ENCODE peak calls at places on chromosomes 6 and 20, in nine cellular contexts. One of them, this sample, is unnamed.

GRCh38 chr20:8361008-8361652 is 229.1 kb downstream of the PLCB1 start:
- DNase-seq in HL-60: no peak
- DNase-seq in A549: no peak
- DNase-seq in thyroid gland: no peak
- DNase-seq in sigmoid colon: no peak
- DNase-seq in spleen: no peak
- DNase-seq in uterus: no peak
- DNase-seq in colonic mucosa: no peak
- DNase-seq in adrenal gland: peak
- DNase-seq in this sample: no peak

GRCh38 chr20:11852801-11853200 is 64.9 kb upstream of the BTBD3 start:
- DNase-seq in sigmoid colon: no peak
- DNase-seq in thyroid gland: no peak
- DNase-seq in uterus: no peak
- DNase-seq in HL-60: no peak
- DNase-seq in colonic mucosa: no peak
- DNase-seq in A549: no peak
- DNase-seq in spleen: no peak
- DNase-seq in adrenal gland: no peak
- DNase-seq in this sample: no peak

GRCh38 chr20:48523191-48523757 is 304.5 kb downstream of the PREX1 start:
- DNase-seq in thyroid gland: peak
- DNase-seq in A549: peak
- DNase-seq in sigmoid colon: no peak
- DNase-seq in adrenal gland: peak
- DNase-seq in HL-60: peak
- DNase-seq in spleen: no peak
- DNase-seq in colonic mucosa: no peak
- DNase-seq in uterus: no peak
- DNase-seq in this sample: no peak

GRCh38 chr6:137416376-137417109 is 77.7 kb downstream of the OLIG3 start:
- DNase-seq in HL-60: no peak
- DNase-seq in adrenal gland: no peak
- DNase-seq in A549: no peak
- DNase-seq in thyroid gland: no peak
- DNase-seq in colonic mucosa: no peak
- DNase-seq in spleen: no peak
- DNase-seq in uterus: no peak
- DNase-seq in sigmoid colon: no peak
- DNase-seq in this sample: no peak

GRCh38 chr6:69005194-69005593 is 370.1 kb downstream of the ADGRB3 start:
- DNase-seq in A549: no peak
- DNase-seq in HL-60: no peak
- DNase-seq in spleen: no peak
- DNase-seq in adrenal gland: no peak
- DNase-seq in uterus: no peak
- DNase-seq in thyroid gland: no peak
- DNase-seq in colonic mucosa: no peak
- DNase-seq in sigmoid colon: no peak
- DNase-seq in this sample: no peak

GRCh38 chr6:19024737-19025136 is 637.6 kb downstream of the RNF144B start:
- DNase-seq in A549: peak
- DNase-seq in colonic mucosa: no peak
- DNase-seq in thyroid gland: peak
- DNase-seq in HL-60: no peak
- DNase-seq in uterus: no peak
- DNase-seq in sigmoid colon: no peak
- DNase-seq in adrenal gland: peak
- DNase-seq in spleen: no peak
- DNase-seq in this sample: peak

GRCh38 chr6:136784910-136785746 is 7.1 kb downstream of the MAP3K5 start:
- DNase-seq in colonic mucosa: no peak
- DNase-seq in sigmoid colon: peak
- DNase-seq in spleen: peak
- DNase-seq in A549: no peak
- DNase-seq in thyroid gland: peak
- DNase-seq in uterus: no peak
- DNase-seq in adrenal gland: peak
- DNase-seq in HL-60: peak
- DNase-seq in this sample: peak

GRCh38 chr6:166365806-166366205 is 16.9 kb downstream of the MPC1 start:
- DNase-seq in HL-60: no peak
- DNase-seq in spleen: no peak
- DNase-seq in A549: no peak
- DNase-seq in uterus: no peak
- DNase-seq in thyroid gland: no peak
- DNase-seq in colonic mucosa: no peak
- DNase-seq in sigmoid colon: no peak
- DNase-seq in adrenal gland: no peak
- DNase-seq in this sample: no peak

DNA sequence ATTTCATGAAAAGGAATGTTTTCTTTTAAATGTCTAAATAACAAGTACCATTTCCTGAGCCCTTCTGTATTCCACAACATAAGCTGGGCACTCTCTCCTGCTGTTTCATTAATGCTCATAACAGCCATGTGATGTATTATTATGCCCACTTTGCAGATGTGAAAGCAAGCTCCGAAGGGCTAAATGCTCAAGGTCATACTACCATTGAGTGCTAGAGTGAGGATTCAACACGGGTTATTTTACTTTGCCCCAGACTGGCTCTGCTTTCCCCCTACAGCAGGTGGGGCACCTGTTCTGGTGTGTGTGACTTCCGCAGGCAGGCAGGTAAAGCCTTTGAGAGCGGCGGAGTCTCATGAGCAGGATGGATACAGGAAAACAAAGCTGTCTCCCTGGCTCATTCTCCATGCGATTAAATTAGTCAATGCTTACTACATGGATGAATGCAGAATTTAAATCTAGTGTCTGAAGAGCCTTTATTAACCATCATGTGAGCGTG is 30.3 kb downstream of the CNKSR3 start:
- DNase-seq in thyroid gland: no peak
- DNase-seq in HL-60: no peak
- DNase-seq in spleen: peak
- DNase-seq in A549: no peak
- DNase-seq in colonic mucosa: no peak
- DNase-seq in sigmoid colon: no peak
- DNase-seq in uterus: no peak
- DNase-seq in adrenal gland: no peak
- DNase-seq in this sample: no peak
- H3K4me3 ChIP-seq in thyroid gland: no peak
- H3K4me3 ChIP-seq in HL-60: no peak
- H3K4me3 ChIP-seq in spleen: no peak
- H3K4me3 ChIP-seq in A549: no peak
- H3K4me3 ChIP-seq in colonic mucosa: no peak
- H3K4me3 ChIP-seq in sigmoid colon: no peak
- H3K4me3 ChIP-seq in uterus: no peak
- H3K4me3 ChIP-seq in adrenal gland: no peak
- H3K4me3 ChIP-seq in this sample: no peak

GRCh38 chr6:15337584-15337981 is 91.7 kb downstream of the JARID2 start:
- DNase-seq in adrenal gland: no peak
- DNase-seq in thyroid gland: no peak
- DNase-seq in uterus: no peak
- DNase-seq in colonic mucosa: no peak
- DNase-seq in sigmoid colon: no peak
- DNase-seq in A549: no peak
- DNase-seq in HL-60: no peak
- DNase-seq in spleen: no peak
- DNase-seq in this sample: no peak
- TF ChIP-seq CTCF in adrenal gland: no peak
- TF ChIP-seq CTCF in thyroid gland: no peak
- TF ChIP-seq CTCF in uterus: no peak
- TF ChIP-seq CTCF in colonic mucosa: no peak
- TF ChIP-seq CTCF in sigmoid colon: no peak
- TF ChIP-seq CTCF in A549: no peak
- TF ChIP-seq CTCF in HL-60: no peak
- TF ChIP-seq CTCF in spleen: no peak
- TF ChIP-seq CTCF in this sample: no peak

DNA sequence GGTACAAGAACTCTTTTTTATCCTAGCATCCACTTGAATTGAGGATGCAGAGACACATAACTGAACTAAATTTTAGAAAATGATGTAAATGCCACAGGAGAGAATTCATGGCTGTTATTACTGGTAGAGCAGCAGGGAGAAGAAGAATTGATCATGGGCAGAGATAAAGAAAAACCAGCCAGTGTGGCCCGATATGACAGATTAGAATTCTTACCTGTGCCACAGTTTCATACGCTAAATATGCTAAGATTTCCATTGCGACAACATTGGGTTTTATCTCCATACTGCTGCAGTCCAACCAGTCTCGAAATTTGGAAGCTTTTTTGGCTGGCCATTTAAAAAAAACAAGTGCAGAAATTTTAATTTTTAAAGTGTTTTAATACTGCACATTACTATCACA is 373.8 kb upstream of the RUNX2 start:
- DNase-seq in thyroid gland: no peak
- DNase-seq in sigmoid colon: no peak
- DNase-seq in HL-60: no peak
- DNase-seq in uterus: no peak
- DNase-seq in spleen: no peak
- DNase-seq in adrenal gland: no peak
- DNase-seq in A549: no peak
- DNase-seq in colonic mucosa: no peak
- DNase-seq in this sample: no peak
- H3K27ac ChIP-seq in thyroid gland: no peak
- H3K27ac ChIP-seq in sigmoid colon: no peak
- H3K27ac ChIP-seq in HL-60: no peak
- H3K27ac ChIP-seq in uterus: no peak
- H3K27ac ChIP-seq in spleen: no peak
- H3K27ac ChIP-seq in adrenal gland: no peak
- H3K27ac ChIP-seq in A549: no peak
- H3K27ac ChIP-seq in colonic mucosa: no peak
- H3K27ac ChIP-seq in this sample: no peak

DNA sequence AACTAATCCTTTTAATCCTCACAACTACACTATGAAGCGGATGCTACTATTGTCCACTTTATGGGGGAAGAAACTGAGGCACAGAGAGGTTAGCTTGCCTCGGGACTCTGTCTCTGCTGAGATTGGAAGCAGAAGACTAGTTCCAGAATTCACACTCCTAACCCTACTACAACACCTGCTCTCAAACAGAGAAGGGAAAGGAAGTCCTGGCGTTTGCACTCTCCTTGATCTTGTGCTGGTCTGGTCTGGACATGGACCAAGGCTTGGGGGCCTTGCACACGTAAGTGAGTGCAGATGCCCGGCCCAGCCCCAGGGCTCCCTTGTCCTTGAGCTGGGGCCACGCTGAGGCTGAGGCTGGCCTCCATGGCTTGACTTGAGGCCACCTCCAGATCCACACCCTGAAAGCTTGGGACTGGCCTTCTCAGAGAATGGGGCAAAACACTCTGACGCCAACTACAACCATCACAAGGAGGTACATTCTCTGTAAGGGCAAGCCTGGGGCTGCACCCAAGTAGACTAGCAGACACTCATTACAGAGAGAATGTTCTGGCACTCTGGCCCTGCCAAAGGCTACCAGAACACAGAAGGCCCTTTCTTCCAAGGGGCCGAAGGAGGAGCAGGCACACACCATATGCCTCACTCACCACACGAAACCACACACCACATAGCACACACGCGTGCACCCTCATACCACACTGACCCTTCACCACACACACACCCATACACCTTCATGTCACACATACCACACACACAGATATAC is 33.3 kb upstream of the EZR start:
- DNase-seq in HL-60: no peak
- DNase-seq in uterus: no peak
- DNase-seq in sigmoid colon: no peak
- DNase-seq in A549: no peak
- DNase-seq in colonic mucosa: peak
- DNase-seq in spleen: no peak
- DNase-seq in thyroid gland: no peak
- DNase-seq in adrenal gland: no peak
- DNase-seq in this sample: no peak
- H3K4me3 ChIP-seq in HL-60: no peak
- H3K4me3 ChIP-seq in uterus: no peak
- H3K4me3 ChIP-seq in sigmoid colon: no peak
- H3K4me3 ChIP-seq in A549: peak
- H3K4me3 ChIP-seq in colonic mucosa: no peak
- H3K4me3 ChIP-seq in spleen: no peak
- H3K4me3 ChIP-seq in thyroid gland: no peak
- H3K4me3 ChIP-seq in adrenal gland: no peak
- H3K4me3 ChIP-seq in this sample: no peak

GRCh38 chr20:32792316-32792715 is 27.4 kb upstream of the MAPRE1 start:
- DNase-seq in colonic mucosa: no peak
- DNase-seq in sigmoid colon: no peak
- DNase-seq in uterus: no peak
- DNase-seq in HL-60: peak
- DNase-seq in adrenal gland: no peak
- DNase-seq in A549: no peak
- DNase-seq in thyroid gland: no peak
- DNase-seq in spleen: no peak
- DNase-seq in this sample: no peak

GRCh38 chr20:32787168-32787567 is 25.0 kb downstream of the DNMT3B start:
- DNase-seq in uterus: no peak
- DNase-seq in HL-60: no peak
- DNase-seq in colonic mucosa: no peak
- DNase-seq in adrenal gland: no peak
- DNase-seq in A549: no peak
- DNase-seq in sigmoid colon: no peak
- DNase-seq in thyroid gland: no peak
- DNase-seq in spleen: no peak
- DNase-seq in this sample: no peak

GRCh38 chr20:32793059-32793458 is 26.7 kb upstream of the MAPRE1 start:
- DNase-seq in uterus: no peak
- DNase-seq in A549: no peak
- DNase-seq in HL-60: no peak
- DNase-seq in colonic mucosa: no peak
- DNase-seq in adrenal gland: no peak
- DNase-seq in thyroid gland: no peak
- DNase-seq in sigmoid colon: no peak
- DNase-seq in spleen: no peak
- DNase-seq in this sample: no peak

GRCh38 chr20:32790751-32791057 is 28.5 kb downstream of the DNMT3B start:
- DNase-seq in A549: no peak
- DNase-seq in HL-60: no peak
- DNase-seq in spleen: no peak
- DNase-seq in adrenal gland: no peak
- DNase-seq in thyroid gland: no peak
- DNase-seq in uterus: no peak
- DNase-seq in colonic mucosa: no peak
- DNase-seq in sigmoid colon: no peak
- DNase-seq in this sample: no peak

DNA sequence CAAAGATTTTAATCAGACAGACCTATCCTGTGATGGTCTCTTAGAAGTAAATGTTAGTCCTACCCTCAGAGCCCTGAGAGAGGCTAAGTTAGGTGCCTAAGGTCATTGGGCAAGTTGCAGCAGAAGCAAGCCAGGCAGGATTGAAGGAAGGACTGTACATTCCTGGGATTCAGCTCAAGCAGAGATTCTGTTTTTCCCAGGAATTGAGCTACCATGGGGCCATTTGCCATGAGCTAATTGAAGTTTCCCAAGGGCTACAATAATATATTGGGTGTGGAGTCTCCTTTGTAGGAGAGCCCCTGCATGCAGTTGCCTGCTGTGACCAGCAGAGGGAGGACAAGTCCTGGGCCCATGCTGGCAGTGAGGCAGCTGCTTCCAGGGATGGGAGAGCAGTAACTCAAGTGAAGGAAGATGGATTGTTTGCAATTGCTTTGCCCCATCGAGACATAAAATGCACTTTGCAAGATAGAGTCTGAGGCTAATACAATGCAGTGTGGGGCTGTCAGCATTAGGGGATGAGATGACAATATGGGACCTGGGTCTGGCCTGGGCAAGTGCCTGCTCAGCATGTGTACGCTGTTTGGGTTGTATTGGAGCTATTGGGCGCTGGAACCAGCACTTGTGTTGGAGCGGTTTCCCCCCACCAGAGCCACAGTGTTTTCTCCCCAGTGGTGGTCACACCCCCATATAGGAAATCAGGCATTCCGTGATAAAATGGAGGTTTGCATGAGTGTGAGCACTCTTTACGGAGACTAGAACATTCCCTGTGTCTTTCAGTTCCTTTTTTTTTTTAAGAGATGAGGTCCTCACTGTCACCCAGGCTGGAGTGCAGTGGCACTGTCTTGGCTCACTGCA is 27.9 kb downstream of the DNMT3B start:
- DNase-seq in A549: peak
- DNase-seq in adrenal gland: peak
- DNase-seq in spleen: peak
- DNase-seq in uterus: peak
- DNase-seq in colonic mucosa: peak
- DNase-seq in thyroid gland: peak
- DNase-seq in HL-60: peak
- DNase-seq in sigmoid colon: peak
- DNase-seq in this sample: peak
- TF ChIP-seq CTCF in A549: peak
- TF ChIP-seq CTCF in adrenal gland: peak
- TF ChIP-seq CTCF in spleen: peak
- TF ChIP-seq CTCF in uterus: peak
- TF ChIP-seq CTCF in colonic mucosa: peak
- TF ChIP-seq CTCF in thyroid gland: peak
- TF ChIP-seq CTCF in HL-60: peak
- TF ChIP-seq CTCF in sigmoid colon: peak
- TF ChIP-seq CTCF in this sample: peak

This sample was measured in lung.